ENCODE peak calls at places on chromosomes 16 and 17, in nine cellular contexts. F is ascending aorta, A is fibroblast of mammary gland, X is cardiac muscle cell, R is psoas muscle, W is neural progenitor cell, O is fibroblast of pulmonary artery, K is IMR-90, Q is HFF-Myc. V is an unnamed sample.

GRCh38 chr16:52482916-52483315 is 64.0 kb downstream of the TOX3 start:
- DNase-seq in F (no peak), A (no peak), X (no peak), R (no peak), W (no peak), O (no peak), K (no peak), Q (no peak), V (no peak)

GRCh38 chr17:21373034-21373433 is 3.1 kb upstream of the KCNJ12 start:
- DNase-seq in F (no peak), A (no peak), X (no peak), R (no peak), W (no peak), O (no peak), K (no peak), Q (no peak), V (no peak)

GRCh38 chr16:77500286-77500598 is 65.4 kb upstream of the ADAMTS18 start:
- DNase-seq in F (no peak), A (no peak), X (no peak), R (no peak), W (no peak), O (no peak), K (no peak), Q (no peak), V (no peak)

GRCh38 chr17:78127888-78128615 is 503 bp downstream of the TMC6 start:
- DNase-seq in F (no peak), A (no peak), X (peak; percentile 68), R (no peak), W (peak; percentile 76), O (no peak), K (no peak), Q (no peak), V (no peak)

GRCh38 chr17:14902803-14903202 is 362.3 kb downstream of the PMP22 start:
- DNase-seq in F (no peak), A (no peak), X (no peak), R (no peak), W (no peak), O (no peak), K (no peak), Q (no peak), V (no peak)

GRCh38 chr17:49457564-49458535 is 37.2 kb upstream of the NGFR start:
- DNase-seq in F (no peak), A (no peak), X (no peak), R (no peak), W (no peak), O (no peak), K (no peak), Q (no peak), V (no peak)

GRCh38 chr16:86886651-86887050 is 308.3 kb downstream of the FOXL1 start:
- DNase-seq in F (no peak), A (no peak), X (no peak), R (no peak), W (no peak), O (no peak), K (peak; percentile 41), Q (no peak), V (peak; percentile 21)

GRCh38 chr17:57892820-57893595 is 43.2 kb upstream of the MRPS23 start:
- DNase-seq in F (peak; percentile 98), A (peak; percentile 99), X (peak; percentile 73), R (peak; percentile 97), W (peak; percentile 80), O (peak; percentile 99), K (peak; percentile 98), Q (peak; percentile 77), V (peak; percentile 99)

GRCh38 chr16:84043486-84044107 is 1.0 kb upstream of the SLC38A8 start:
- DNase-seq in F (no peak), A (peak; percentile 17), X (no peak), R (no peak), W (peak; percentile 70), O (no peak), K (peak; percentile 18), Q (no peak), V (no peak)

GRCh38 chr17:8836821-8837426 is 30.6 kb downstream of the PIK3R6 start:
- DNase-seq in F (peak; percentile 38), A (no peak), X (no peak), R (no peak), W (no peak), O (no peak), K (no peak), Q (no peak), V (no peak)

GRCh38 chr17:81111066-81111465 is 54.2 kb upstream of the PVALEF start:
- DNase-seq in F (no peak), A (no peak), X (no peak), R (no peak), W (no peak), O (no peak), K (no peak), Q (no peak), V (no peak)

GRCh38 chr17:81109957-81110356 is 55.4 kb upstream of the PVALEF start:
- DNase-seq in F (no peak), A (no peak), X (no peak), R (no peak), W (no peak), O (no peak), K (no peak), Q (no peak), V (no peak)

GRCh38 chr17:81110488-81111040 is 54.7 kb upstream of the PVALEF start:
- DNase-seq in F (no peak), A (no peak), X (no peak), R (no peak), W (no peak), O (no peak), K (no peak), Q (no peak), V (no peak)

GRCh38 chr17:81106716-81107115 is 58.6 kb upstream of the PVALEF start:
- DNase-seq in F (no peak), A (no peak), X (no peak), R (no peak), W (no peak), O (no peak), K (no peak), Q (no peak), V (no peak)

GRCh38 chr17:81108220-81108619 is 57.1 kb upstream of the PVALEF start:
- DNase-seq in F (no peak), A (no peak), X (no peak), R (no peak), W (no peak), O (no peak), K (no peak), Q (no peak), V (no peak)
- TF ChIP-seq CTCF in F (no peak), A (no peak), X (no peak), R (no peak), W (no peak), O (no peak), K (no peak), Q (no peak), V (no peak)

DNA sequence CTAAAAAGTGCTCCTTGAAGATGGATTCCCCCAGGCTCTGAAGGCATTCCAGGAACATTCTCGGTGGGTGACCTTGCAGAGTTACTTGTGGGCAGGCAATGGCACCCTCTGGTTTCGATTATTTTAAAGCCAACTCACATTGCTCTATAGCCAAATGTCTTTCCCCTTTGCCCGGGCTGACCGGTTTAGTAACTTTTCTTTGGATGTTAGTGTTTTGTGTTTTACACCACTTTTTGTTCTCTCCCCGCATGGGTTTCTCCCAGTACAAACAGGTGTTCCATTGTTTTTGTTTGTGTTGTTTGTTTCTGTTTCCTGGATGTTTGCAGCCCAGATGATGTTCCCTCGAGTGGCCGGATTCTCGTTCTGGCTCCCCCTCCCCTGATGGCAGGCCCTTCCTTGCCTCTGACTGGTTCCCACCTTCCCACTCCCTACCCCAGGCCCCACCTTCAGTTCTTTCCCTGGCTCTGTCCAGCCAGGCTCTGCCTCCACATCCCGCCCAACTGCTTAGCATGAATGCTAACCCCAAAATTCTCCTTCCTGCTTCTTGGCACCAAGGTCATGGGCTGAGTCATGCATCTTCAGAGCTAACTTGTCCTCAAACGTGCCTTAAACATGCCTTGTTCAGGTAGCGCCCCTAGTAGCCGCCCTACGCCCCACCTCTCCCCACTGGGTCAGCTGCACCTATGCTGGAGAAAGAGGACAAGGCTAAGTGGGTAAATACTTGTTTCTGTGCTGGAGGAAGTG is 40.6 kb downstream of the ELAC2 start:
- DNase-seq in F (no peak), A (peak; percentile 34), X (no peak), R (no peak), W (peak; percentile 36), O (no peak), K (peak; percentile 22), Q (peak; percentile 12), V (no peak)
- H3K4me3 ChIP-seq in F (no peak overlapping the region), A (no peak overlapping the region), X (no peak overlapping the region), R (no peak overlapping the region), W (no peak overlapping the region), O (no peak overlapping the region), K (no peak overlapping the region), Q (no peak overlapping the region), V (no peak overlapping the region)

GRCh38 chr17:43405861-43406260 is 7.1 kb downstream of the ARL4D start:
- DNase-seq in F (no peak), A (no peak), X (no peak), R (no peak), W (no peak), O (no peak), K (no peak), Q (no peak), V (no peak)
- TF ChIP-seq CTCF in F (no peak), A (no peak), X (no peak), R (no peak), W (no peak), O (no peak), K (no peak), Q (no peak), V (no peak)

GRCh38 chr16:27378871-27379580 is 22.9 kb upstream of the IL21R start:
- DNase-seq in F (peak; percentile 43), A (no peak), X (no peak), R (no peak), W (no peak), O (no peak), K (peak; percentile 21), Q (no peak), V (no peak)

GRCh38 chr16:27377666-27378485 is 24.1 kb upstream of the IL21R start:
- DNase-seq in F (peak; percentile 28), A (no peak), X (no peak), R (no peak), W (no peak), O (no peak), K (no peak), Q (no peak), V (no peak)

GRCh38 chr16:27373312-27373711 is 28.7 kb upstream of the IL21R start:
- DNase-seq in F (peak; percentile 34), A (no peak), X (no peak), R (no peak), W (no peak), O (no peak), K (no peak), Q (no peak), V (no peak)

GRCh38 chr16:27374231-27374793 is 27.7 kb upstream of the IL21R start:
- DNase-seq in F (peak; percentile 55), A (no peak), X (no peak), R (no peak), W (no peak), O (no peak), K (no peak), Q (no peak), V (no peak)

DNA sequence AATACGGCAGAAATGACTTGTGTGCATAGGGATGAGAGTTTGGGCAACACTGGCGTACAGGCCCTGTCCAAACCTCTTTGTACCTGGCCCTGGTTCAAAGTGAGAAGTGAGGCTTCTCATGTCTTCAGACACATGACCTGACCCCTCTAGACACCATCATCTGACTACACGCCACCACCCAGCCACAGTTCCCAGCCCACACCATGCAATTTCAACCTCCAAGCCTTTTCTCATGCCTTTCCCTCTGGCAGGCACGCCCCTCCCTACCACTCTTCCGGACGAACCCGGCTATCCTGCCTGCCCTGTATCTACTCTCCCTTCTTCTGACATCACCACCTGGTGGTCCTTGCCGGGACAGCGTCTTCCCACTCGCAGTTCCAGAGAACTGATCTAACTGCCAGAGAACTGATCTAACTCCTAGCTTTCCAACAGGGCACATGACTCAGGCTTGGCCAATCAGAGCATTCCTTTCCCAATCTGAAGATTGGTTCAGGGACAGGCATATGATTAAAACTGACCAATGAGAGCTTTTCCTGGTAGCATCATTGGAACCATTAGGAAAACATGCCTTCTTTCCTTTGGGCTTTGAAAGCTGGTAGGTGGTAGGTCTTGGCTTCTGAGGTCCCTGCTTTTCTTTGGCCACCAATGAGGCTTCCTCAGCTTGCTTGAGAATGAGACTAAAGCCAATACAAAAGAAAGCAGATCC is 27.0 kb upstream of the IL21R start:
- DNase-seq in F (peak; percentile 72), A (peak; percentile 87), X (peak; percentile 70), R (peak; percentile 74), W (peak; percentile 85), O (peak; percentile 83), K (peak; percentile 80), Q (peak; percentile 82), V (peak; percentile 78)
- H3K4me3 ChIP-seq in F (no peak overlapping the region), A (no peak overlapping the region), X (no peak overlapping the region), R (no peak overlapping the region), W (no peak overlapping the region), O (no peak overlapping the region), K (no peak overlapping the region), Q (no peak overlapping the region), V (no peak overlapping the region)

V was measured in fibroblast of villous mesenchyme.